ENCODE peak calls at places on chromosomes 6 and 20, in eight cellular contexts. R, W, M, K, A, E, Z and G are unnamed samples.

GRCh38 chr6:100269189-100269588 is 195.5 kb downstream of the SIM1 start:
- DNase-seq in K (no peak), W (no peak), R (no peak), M (peak; percentile 85), E (no peak), A (no peak), Z (no peak), G (no peak)

GRCh38 chr6:20605581-20605980 is 71.3 kb downstream of the CDKAL1 start:
- DNase-seq in M (peak; percentile 69), W (no peak), Z (no peak), R (no peak), K (no peak), E (no peak), A (no peak), G (no peak)

GRCh38 chr20:10848810-10849370 is 175.1 kb upstream of the JAG1 start:
- DNase-seq in E (no peak), R (peak; percentile 30), A (no peak), W (no peak), M (peak; percentile 94), Z (no peak), K (no peak), G (peak; percentile 43)

GRCh38 chr6:112325449-112325848 is 21.7 kb upstream of the RFPL4B start:
- DNase-seq in R (no peak), M (no peak), W (no peak), A (no peak), K (no peak), Z (peak; percentile 45), E (no peak), G (no peak)

GRCh38 chr20:12577213-12577612 is 431.6 kb upstream of the SPTLC3 start:
- DNase-seq in K (no peak), W (no peak), E (no peak), R (no peak), Z (no peak), A (no peak), M (no peak), G (no peak)

GRCh38 chr6:72084992-72085569 is 198.7 kb downstream of the RIMS1 start:
- DNase-seq in R (no peak), M (peak; percentile 18), Z (no peak), E (no peak), W (no peak), K (no peak), A (no peak), G (no peak)

GRCh38 chr6:143928853-143929252 is 64.6 kb downstream of the ZC2HC1B start:
- DNase-seq in E (no peak), Z (no peak), W (no peak), K (no peak), R (no peak), A (no peak), M (no peak), G (no peak)

GRCh38 chr6:52801188-52801841 is 2.3 kb downstream of the GSTA1 start:
- DNase-seq in Z (no peak), A (no peak), M (no peak), W (no peak), E (no peak), K (no peak), R (no peak), G (no peak)

GRCh38 chr6:42694586-42694985 is 27.8 kb downstream of the PRPH2 start:
- DNase-seq in M (peak; percentile 67), R (no peak), E (no peak), K (no peak), A (no peak), Z (no peak), W (no peak), G (no peak)

GRCh38 chr6:169789944-169790927 is 38.8 kb downstream of the ERMARD start:
- DNase-seq in R (peak; percentile 68), Z (peak; percentile 49), E (peak; percentile 75), M (peak; percentile 59), A (peak; percentile 85), K (peak; percentile 76), W (peak; percentile 56), G (peak; percentile 78)

GRCh38 chr20:58271596-58272460 is 37.7 kb upstream of the RAB22A start:
- DNase-seq in E (no peak), A (no peak), K (no peak), W (no peak), Z (no peak), R (no peak), M (peak; percentile 71), G (no peak)

GRCh38 chr6:11714116-11714797 is 64.3 kb downstream of the ADTRP start:
- DNase-seq in K (no peak), Z (no peak), W (peak; percentile 42), R (no peak), M (no peak), A (no peak), E (no peak), G (no peak)

GRCh38 chr20:45945678-45946148 is 11.2 kb downstream of the PCIF1 start:
- DNase-seq in K (no peak), Z (no peak), R (peak; percentile 59), M (peak; percentile 21), W (no peak), E (no peak), A (peak; percentile 68), G (peak; percentile 62)

DNA sequence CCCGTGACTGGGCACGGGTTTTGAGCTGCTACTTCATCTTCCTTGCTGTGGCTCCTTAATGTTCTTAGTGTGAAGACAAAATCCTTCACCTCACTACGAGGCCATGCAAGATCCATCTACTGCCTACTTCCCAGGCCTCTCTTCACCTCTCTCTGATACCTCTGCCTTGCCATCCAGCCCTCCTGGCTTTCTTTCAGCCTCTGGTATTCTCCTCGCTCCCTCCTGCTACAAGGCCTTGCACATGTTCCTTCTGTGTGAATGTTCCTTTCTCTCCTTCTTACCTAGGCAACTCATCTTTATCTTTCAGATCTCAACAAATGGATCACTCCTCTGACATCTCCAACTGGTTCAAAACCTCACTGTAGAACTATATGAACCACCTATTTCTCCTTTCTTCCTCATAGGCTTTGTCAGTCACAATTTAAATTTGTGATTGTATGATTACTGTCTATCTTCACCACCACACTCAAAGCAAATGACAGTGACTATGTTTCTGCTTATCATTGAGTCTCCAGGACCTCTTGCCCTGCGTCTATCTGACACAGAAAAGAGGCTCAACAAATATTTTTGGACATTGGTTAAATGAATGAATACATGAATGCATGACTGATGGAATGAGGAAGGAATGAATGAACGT is 19.8 kb downstream of the HEY2 start:
- DNase-seq in E (no peak), R (no peak), Z (no peak), K (no peak), W (no peak), M (no peak), A (no peak), G (no peak)
- H3K27ac ChIP-seq in E (no peak overlapping the region), R (no peak overlapping the region), Z (no peak overlapping the region), K (no peak overlapping the region), W (no peak overlapping the region), M (no peak overlapping the region), A (no peak overlapping the region), G (no peak overlapping the region)

GRCh38 chr6:137808836-137809315 is 58.2 kb upstream of the TNFAIP3 start:
- DNase-seq in E (no peak), M (no peak), A (no peak), Z (no peak), R (no peak), W (no peak), K (no peak), G (no peak)

GRCh38 chr6:137810554-137811120 is 56.4 kb upstream of the TNFAIP3 start:
- DNase-seq in K (no peak), A (no peak), E (no peak), M (no peak), R (no peak), Z (no peak), W (no peak), G (no peak)

GRCh38 chr6:137811912-137812553 is 55.0 kb upstream of the TNFAIP3 start:
- DNase-seq in R (no peak), K (no peak), E (no peak), M (no peak), A (no peak), Z (no peak), W (no peak), G (no peak)

GRCh38 chr6:137813308-137813707 is 53.8 kb upstream of the TNFAIP3 start:
- DNase-seq in E (no peak), Z (no peak), M (peak; percentile 10), W (no peak), A (no peak), R (no peak), K (no peak), G (no peak)

DNA sequence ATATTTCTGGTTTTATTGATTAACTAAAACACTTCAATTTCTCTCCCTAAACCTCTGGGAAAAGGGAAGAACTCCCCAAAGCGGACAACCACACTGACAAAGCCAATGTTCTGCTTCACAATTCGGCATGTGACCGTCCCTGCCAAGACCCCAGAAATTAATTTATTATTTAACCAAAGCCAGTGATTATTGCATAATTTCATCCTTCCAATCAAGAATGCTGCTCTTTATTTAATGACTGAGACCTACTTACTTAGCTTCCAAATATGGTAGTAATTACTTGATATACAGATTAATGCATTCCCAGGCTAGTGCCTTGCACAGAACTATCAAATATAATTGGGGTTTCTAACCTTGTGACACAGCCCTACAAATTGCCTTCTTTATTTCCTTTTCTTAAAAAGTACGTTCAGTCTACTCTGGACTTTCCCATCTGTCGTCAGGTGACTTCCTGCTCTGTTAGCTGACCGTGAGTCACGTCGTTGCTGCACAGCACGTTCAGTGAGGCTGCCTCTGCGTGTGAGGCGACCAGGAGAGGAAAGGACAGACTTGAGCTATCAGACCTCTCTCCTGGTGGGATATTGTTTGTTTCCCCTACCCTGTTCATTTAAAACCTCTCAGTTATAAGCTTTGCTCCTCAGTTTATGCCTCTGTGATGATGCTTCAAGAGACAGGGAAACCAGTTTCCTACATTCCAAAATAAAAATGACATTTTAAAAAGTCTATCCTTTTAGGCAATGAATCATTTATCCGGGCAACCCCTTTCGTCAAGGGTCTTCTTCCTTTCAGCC is 55.7 kb upstream of the TNFAIP3 start:
- DNase-seq in R (peak; percentile 87), E (peak; percentile 79), W (peak; percentile 74), A (no peak), M (peak; percentile 96), Z (no peak), K (no peak), G (peak; percentile 87)
- TF ChIP-seq POLR2A in R (no peak), E (no peak), W (peak; percentile 36), A (no peak), M (no peak), Z (no peak), K (no peak), G (no peak)

DNA sequence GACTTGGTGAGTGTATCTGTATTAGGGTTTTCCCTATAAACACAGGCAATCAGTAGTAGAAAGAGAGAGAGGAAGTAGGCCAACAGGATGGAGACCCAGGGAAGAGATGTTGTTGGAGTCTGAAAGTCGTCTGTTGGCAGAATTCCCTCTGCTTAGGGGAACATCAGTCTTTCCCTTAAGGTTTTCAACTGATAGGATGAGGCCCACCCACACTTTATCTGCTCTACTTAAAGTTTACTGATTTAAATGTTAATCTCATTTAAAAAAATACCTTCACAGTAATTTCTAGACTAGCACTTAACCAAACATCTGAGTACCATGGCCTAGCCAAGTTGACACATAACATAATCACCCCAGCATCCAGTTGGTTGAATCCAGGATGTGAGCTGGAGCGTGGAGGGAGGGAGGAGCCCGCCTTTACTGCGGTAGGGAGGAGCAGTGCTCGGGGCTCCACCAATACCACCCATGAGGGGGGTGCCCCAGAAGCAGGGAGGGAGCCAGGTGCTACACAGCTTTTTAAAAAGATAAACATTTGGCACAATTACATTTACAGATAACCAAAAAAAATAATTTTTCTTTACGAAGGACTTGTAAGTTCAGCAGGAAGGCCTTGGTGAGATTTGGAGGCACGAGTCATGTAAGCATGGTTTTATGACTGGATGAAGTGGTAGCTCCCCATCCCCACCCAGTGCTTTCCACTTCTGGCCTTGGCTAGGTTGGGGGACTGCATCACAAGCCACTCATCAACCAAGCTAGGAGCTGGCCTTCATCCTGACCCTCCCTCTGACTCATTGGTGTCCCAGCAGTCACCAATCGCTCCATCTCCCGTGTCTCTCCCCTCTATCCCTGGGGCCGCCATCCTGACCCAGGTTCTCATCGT is 18.4 kb upstream of the SNX9 start:
- DNase-seq in W (no peak), A (no peak), E (no peak), Z (no peak), M (peak; percentile 41), K (no peak), R (no peak), G (no peak)
- H3K27me3 ChIP-seq in W (no peaks in the 10 kb centered on the region), A (no peaks in the 10 kb centered on the region), E (no peaks in the 10 kb centered on the region), Z (no peaks in the 10 kb centered on the region), M (no peaks in the 10 kb centered on the region), K (no peaks in the 10 kb centered on the region), R (no peaks in the 10 kb centered on the region), G (no peaks in the 10 kb centered on the region)

GRCh38 chr20:53940356-53940694 is 130.1 kb downstream of the BCAS1 start:
- DNase-seq in W (no peak), K (no peak), R (no peak), M (no peak), Z (no peak), E (no peak), A (no peak), G (no peak)
- H3K27ac ChIP-seq in W (peak overlapping the region; percentile 67), K (no peak overlapping the region), R (peak overlapping the region; percentile 32), M (peak overlapping the region; percentile 66), Z (peak overlapping the region; percentile 72), E (no peak overlapping the region), A (peak overlapping the region; percentile 34), G (no peak overlapping the region)